ENCODE peak calls at places on chromosomes 2 and 18, in five cellular contexts. V, K, F, U and X are unnamed samples.

GRCh38 chr2:170886391-170886790 is 42.7 kb upstream of the GORASP2 start:
- DNase-seq in V (no peak), K (no peak), F (no peak), U (no peak), X (no peak)

GRCh38 chr2:23244656-23245055 is 140.3 kb upstream of the KLHL29 start:
- DNase-seq in V (no peak), K (no peak), F (no peak), U (no peak), X (no peak)

GRCh38 chr2:41937464-41937861 is 110.4 kb upstream of the PKDCC start:
- DNase-seq in V (peak; percentile 89), K (no peak), F (no peak), U (no peak), X (no peak)

GRCh38 chr18:34772887-34773286 is 62.8 kb downstream of the DTNA start:
- DNase-seq in V (no peak), K (no peak), F (peak; percentile 81), U (no peak), X (no peak)

GRCh38 chr18:24659837-24660720 is 199.6 kb downstream of the HRH4 start:
- DNase-seq in V (no peak), K (no peak), F (no peak), U (peak; percentile 67), X (no peak)

GRCh38 chr18:55778731-55779460 is 190.9 kb upstream of the TCF4 start:
- DNase-seq in V (no peak), K (no peak), F (peak; percentile 96), U (no peak), X (no peak)

GRCh38 chr2:62382757-62383156 is 123.2 kb downstream of the TMEM17 start:
- DNase-seq in V (no peak), K (no peak), F (peak; percentile 5), U (no peak), X (no peak)

GRCh38 chr2:188684795-188685194 is 289.4 kb upstream of the COL3A1 start:
- DNase-seq in V (no peak), K (no peak), F (no peak), U (no peak), X (no peak)

GRCh38 chr2:207558106-207558505 is 28.3 kb downstream of the CREB1 start:
- DNase-seq in V (no peak), K (no peak), F (peak; percentile 12), U (no peak), X (no peak)

GRCh38 chr2:29129586-29130281 is 14.5 kb downstream of the CLIP4 start:
- DNase-seq in V (no peak), K (no peak), F (peak; percentile 29), U (no peak), X (peak; percentile 48)